ENCODE peak calls at places on chromosomes 11 and 22, in eight cellular contexts. F is lung; M is stomach; Y is neural progenitor cell; O is HCT116; Z is CD4-positive, alpha-beta memory T cell; H is ovary; G is PC-3. N is an unnamed sample.

GRCh38 chr22:24952837-24953293 is 349 bp downstream of the KIAA1671 start:
- DNase-seq in F (peak; percentile 55), M (peak; percentile 61), Y (peak; percentile 88), O (peak; percentile 31), Z (no peak), H (peak; percentile 68), G (peak; percentile 71), N (no peak)

GRCh38 chr11:26948881-26949280 is 45.0 kb upstream of the FIBIN start:
- DNase-seq in F (no peak), M (no peak), Y (no peak), O (no peak), Z (no peak), H (no peak), G (no peak), N (no peak)

GRCh38 chr11:28529046-28529445 is 420.9 kb downstream of the METTL15 start:
- DNase-seq in F (no peak), M (no peak), Y (no peak), O (no peak), Z (no peak), H (no peak), G (no peak), N (no peak)

GRCh38 chr11:116072133-116072532 is 567.9 kb upstream of the CADM1 start:
- DNase-seq in F (no peak), M (no peak), Y (peak; percentile 71), O (no peak), Z (no peak), H (no peak), G (no peak), N (no peak)

GRCh38 chr11:134539285-134539684 is 127.2 kb upstream of the B3GAT1 start:
- DNase-seq in F (no peak), M (no peak), Y (no peak), O (no peak), Z (no peak), H (no peak), G (no peak), N (no peak)

GRCh38 chr11:99822846-99823565 is 802.3 kb downstream of the CNTN5 start:
- DNase-seq in F (no peak), M (no peak), Y (no peak), O (no peak), Z (no peak), H (no peak), G (no peak), N (no peak)

GRCh38 chr11:78408619-78409018 is 9.0 kb downstream of the GAB2 start:
- DNase-seq in F (no peak), M (no peak), Y (no peak), O (no peak), Z (no peak), H (no peak), G (no peak), N (no peak)

GRCh38 chr11:18540207-18541009 is 13.7 kb upstream of the TSG101 start:
- DNase-seq in F (no peak), M (no peak), Y (peak; percentile 12), O (no peak), Z (peak; percentile 57), H (no peak), G (peak; percentile 57), N (no peak)

GRCh38 chr11:91305402-91305801 is 919.2 kb upstream of the FAT3 start:
- DNase-seq in F (no peak), M (no peak), Y (no peak), O (no peak), Z (no peak), H (no peak), G (peak; percentile 18), N (no peak)

GRCh38 chr11:128910583-128910982 is 19.4 kb downstream of the KCNJ5 start:
- DNase-seq in F (no peak), M (no peak), Y (no peak), O (no peak), Z (no peak), H (no peak), G (peak; percentile 16), N (no peak)

GRCh38 chr22:17086750-17087149 is 1.9 kb downstream of the IL17RA start:
- DNase-seq in F (no peak), M (no peak), Y (no peak), O (no peak), Z (peak; percentile 5), H (no peak), G (no peak), N (no peak)

GRCh38 chr22:50575426-50575941 is 2.7 kb downstream of the CPT1B start:
- DNase-seq in F (no peak), M (no peak), Y (no peak), O (no peak), Z (no peak), H (no peak), G (no peak), N (no peak)

GRCh38 chr11:35649984-35650383 is 12.6 kb upstream of the TRIM44 start:
- DNase-seq in F (no peak), M (no peak), Y (no peak), O (no peak), Z (no peak), H (no peak), G (peak; percentile 54), N (no peak)

GRCh38 chr11:65672982-65673381 is 10.3 kb upstream of the RELA start:
- DNase-seq in F (no peak), M (no peak), Y (no peak), O (no peak), Z (no peak), H (no peak), G (no peak), N (no peak)

GRCh38 chr11:66136752-66137123 is 66.7 kb downstream of the PACS1 start:
- DNase-seq in F (no peak), M (no peak), Y (no peak), O (no peak), Z (no peak), H (no peak), G (peak; percentile 40), N (no peak)

GRCh38 chr11:12745787-12746186 is 71.6 kb downstream of the TEAD1 start:
- DNase-seq in F (no peak), M (no peak), Y (peak; percentile 37), O (no peak), Z (no peak), H (no peak), G (no peak), N (no peak)
- H3K4me1 ChIP-seq in F (peaks cover 7% of the 10 kb centered on the region), M (peaks cover 4% of the 10 kb centered on the region), Y (peaks cover 61% of the 10 kb centered on the region), O (peaks cover 48% of the 10 kb centered on the region), Z (no peaks in the 10 kb centered on the region), H (peaks cover 12% of the 10 kb centered on the region), G (peaks cover 12% of the 10 kb centered on the region), N (peaks cover 7% of the 10 kb centered on the region)

GRCh38 chr11:46277313-46277622 is 194 bp upstream of the CREB3L1 start:
- DNase-seq in F (no peak), M (no peak), Y (no peak), O (no peak), Z (no peak), H (no peak), G (peak; percentile 48), N (no peak)
- H3K4me3 ChIP-seq in F (peak overlapping the region; percentile 49), M (peak overlapping the region; percentile 60), Y (peak overlapping the region; percentile 80), O (no peak overlapping the region), Z (no peak overlapping the region), H (peak overlapping the region; percentile 59), G (peak overlapping the region; percentile 63), N (peak overlapping the region; percentile 65)

GRCh38 chr11:70577948-70578347 is 179.6 kb downstream of the CTTN start:
- DNase-seq in F (no peak), M (no peak), Y (no peak), O (no peak), Z (no peak), H (no peak), G (no peak), N (no peak)
- H3K9me3 ChIP-seq in F (no peaks in the 10 kb centered on the region), M (no peaks in the 10 kb centered on the region), Y (no peaks in the 10 kb centered on the region), O (no peaks in the 10 kb centered on the region), Z (no peaks in the 10 kb centered on the region), H (no peaks in the 10 kb centered on the region), G (no peaks in the 10 kb centered on the region), N (no peaks in the 10 kb centered on the region)

GRCh38 chr11:61068581-61068980 is 33.7 kb upstream of the CD5 start:
- DNase-seq in F (no peak), M (no peak), Y (no peak), O (no peak), Z (no peak), H (no peak), G (no peak), N (no peak)

GRCh38 chr11:61065955-61066638 is 36.2 kb upstream of the CD5 start:
- DNase-seq in F (no peak), M (no peak), Y (no peak), O (no peak), Z (no peak), H (no peak), G (no peak), N (no peak)

GRCh38 chr11:61067782-61068181 is 34.5 kb upstream of the CD5 start:
- DNase-seq in F (no peak), M (no peak), Y (no peak), O (no peak), Z (no peak), H (no peak), G (no peak), N (no peak)

GRCh38 chr11:61069427-61069826 is 32.9 kb upstream of the CD5 start:
- DNase-seq in F (no peak), M (no peak), Y (no peak), O (no peak), Z (no peak), H (no peak), G (no peak), N (no peak)

DNA sequence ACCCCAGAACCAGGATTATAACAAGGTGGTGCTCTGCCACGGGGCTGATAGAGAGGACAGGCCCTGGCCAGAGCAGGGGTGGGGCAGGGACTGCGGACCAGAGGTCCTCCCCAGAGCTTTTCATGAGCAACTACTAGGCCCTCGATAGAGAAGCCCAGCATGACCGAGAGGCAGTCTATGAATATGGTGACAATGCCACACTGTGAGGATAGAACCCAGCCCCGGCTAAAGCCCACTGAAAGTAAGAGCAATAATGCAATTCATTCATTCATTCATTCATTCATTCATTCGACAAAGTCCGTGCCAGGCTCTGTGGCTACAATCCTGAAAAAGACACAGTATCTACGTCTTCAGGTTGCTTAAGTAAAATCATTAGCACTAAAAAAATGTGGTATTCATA is 35.6 kb upstream of the CD5 start:
- DNase-seq in F (no peak), M (no peak), Y (no peak), O (no peak), Z (no peak), H (no peak), G (no peak), N (no peak)
- H3K4me1 ChIP-seq in F (peaks cover 2% of the 10 kb centered on the region), M (no peaks in the 10 kb centered on the region), Y (peaks cover 6% of the 10 kb centered on the region), O (peaks cover 4% of the 10 kb centered on the region), Z (peaks cover 89% of the 10 kb centered on the region), H (peaks cover 8% of the 10 kb centered on the region), G (peaks cover 2% of the 10 kb centered on the region), N (no peaks in the 10 kb centered on the region)

GRCh38 chr22:38016182-38017078 is 32.1 kb upstream of the SOX10 start:
- DNase-seq in F (peak; percentile 32), M (peak; percentile 70), Y (peak; percentile 84), O (no peak), Z (no peak), H (peak; percentile 76), G (peak; percentile 66), N (no peak)
- H3K4me3 ChIP-seq in F (no peak overlapping the region), M (no peak overlapping the region), Y (no peak overlapping the region), O (no peak overlapping the region), Z (no peak overlapping the region), H (no peak overlapping the region), G (no peak overlapping the region), N (no peak overlapping the region)

N was measured in iPS DF 6.9.